ENCODE peak calls at places on chromosomes 7 and 10, in eight cellular contexts. One of them, this sample, is unnamed.

GRCh38 chr10:24515481-24515880 is 208.2 kb downstream of the ARHGAP21 start:
- DNase-seq in CD4-positive, alpha-beta memory T cell: no peak
- DNase-seq in GM23248: no peak
- DNase-seq in dorsolateral prefrontal cortex: no peak
- DNase-seq in gastrocnemius medialis: no peak
- DNase-seq in psoas muscle: no peak
- DNase-seq in tibial nerve: no peak
- DNase-seq in heart right ventricle: no peak
- DNase-seq in this sample: no peak

GRCh38 chr7:91240546-91240945 is 23.7 kb upstream of the FZD1 start:
- DNase-seq in dorsolateral prefrontal cortex: no peak
- DNase-seq in GM23248: peak
- DNase-seq in gastrocnemius medialis: no peak
- DNase-seq in tibial nerve: no peak
- DNase-seq in psoas muscle: no peak
- DNase-seq in heart right ventricle: no peak
- DNase-seq in CD4-positive, alpha-beta memory T cell: no peak
- DNase-seq in this sample: no peak

GRCh38 chr7:140439359-140439758 is 35.5 kb downstream of the RAB19 start:
- DNase-seq in tibial nerve: no peak
- DNase-seq in GM23248: no peak
- DNase-seq in heart right ventricle: no peak
- DNase-seq in psoas muscle: no peak
- DNase-seq in gastrocnemius medialis: no peak
- DNase-seq in CD4-positive, alpha-beta memory T cell: no peak
- DNase-seq in dorsolateral prefrontal cortex: no peak
- DNase-seq in this sample: no peak

GRCh38 chr7:130896898-130897514 is 163.0 kb upstream of the KLF14 start:
- DNase-seq in psoas muscle: peak
- DNase-seq in CD4-positive, alpha-beta memory T cell: peak
- DNase-seq in dorsolateral prefrontal cortex: peak
- DNase-seq in tibial nerve: no peak
- DNase-seq in heart right ventricle: peak
- DNase-seq in gastrocnemius medialis: peak
- DNase-seq in GM23248: peak
- DNase-seq in this sample: peak

GRCh38 chr10:80497187-80498038 is 40.3 kb upstream of the SH2D4B start:
- DNase-seq in heart right ventricle: peak
- DNase-seq in CD4-positive, alpha-beta memory T cell: no peak
- DNase-seq in psoas muscle: peak
- DNase-seq in dorsolateral prefrontal cortex: no peak
- DNase-seq in GM23248: peak
- DNase-seq in gastrocnemius medialis: peak
- DNase-seq in tibial nerve: no peak
- DNase-seq in this sample: no peak

GRCh38 chr10:72385724-72386123 is 31.0 kb upstream of the DNAJB12 start:
- DNase-seq in CD4-positive, alpha-beta memory T cell: no peak
- DNase-seq in gastrocnemius medialis: no peak
- DNase-seq in heart right ventricle: no peak
- DNase-seq in psoas muscle: no peak
- DNase-seq in GM23248: no peak
- DNase-seq in tibial nerve: no peak
- DNase-seq in dorsolateral prefrontal cortex: no peak
- DNase-seq in this sample: no peak

GRCh38 chr7:25834050-25834449 is 317.9 kb upstream of the NFE2L3 start:
- DNase-seq in dorsolateral prefrontal cortex: no peak
- DNase-seq in GM23248: no peak
- DNase-seq in psoas muscle: no peak
- DNase-seq in heart right ventricle: no peak
- DNase-seq in gastrocnemius medialis: no peak
- DNase-seq in tibial nerve: no peak
- DNase-seq in CD4-positive, alpha-beta memory T cell: no peak
- DNase-seq in this sample: no peak

GRCh38 chr7:10973942-10974716 is 457 bp downstream of the PHF14 start:
- DNase-seq in CD4-positive, alpha-beta memory T cell: no peak
- DNase-seq in heart right ventricle: no peak
- DNase-seq in dorsolateral prefrontal cortex: peak
- DNase-seq in tibial nerve: no peak
- DNase-seq in gastrocnemius medialis: peak
- DNase-seq in psoas muscle: peak
- DNase-seq in GM23248: peak
- DNase-seq in this sample: no peak

GRCh38 chr7:19114591-19114855 is 2.9 kb downstream of the TWIST1 start:
- DNase-seq in CD4-positive, alpha-beta memory T cell: no peak
- DNase-seq in tibial nerve: no peak
- DNase-seq in dorsolateral prefrontal cortex: no peak
- DNase-seq in heart right ventricle: no peak
- DNase-seq in gastrocnemius medialis: no peak
- DNase-seq in GM23248: peak
- DNase-seq in psoas muscle: no peak
- DNase-seq in this sample: no peak

GRCh38 chr10:79116801-79117723 is 48.3 kb downstream of the ZMIZ1 start:
- DNase-seq in heart right ventricle: peak
- DNase-seq in GM23248: peak
- DNase-seq in dorsolateral prefrontal cortex: no peak
- DNase-seq in tibial nerve: no peak
- DNase-seq in CD4-positive, alpha-beta memory T cell: no peak
- DNase-seq in psoas muscle: no peak
- DNase-seq in gastrocnemius medialis: peak
- DNase-seq in this sample: no peak

GRCh38 chr7:75986147-75986781 is 8.1 kb downstream of the TMEM120A start:
- DNase-seq in CD4-positive, alpha-beta memory T cell: no peak
- DNase-seq in dorsolateral prefrontal cortex: no peak
- DNase-seq in heart right ventricle: no peak
- DNase-seq in GM23248: no peak
- DNase-seq in tibial nerve: no peak
- DNase-seq in gastrocnemius medialis: peak
- DNase-seq in psoas muscle: peak
- DNase-seq in this sample: no peak

GRCh38 chr10:91907914-91908357 is 1.4 kb downstream of the FGFBP3 start:
- DNase-seq in tibial nerve: no peak
- DNase-seq in gastrocnemius medialis: no peak
- DNase-seq in heart right ventricle: no peak
- DNase-seq in GM23248: peak
- DNase-seq in psoas muscle: peak
- DNase-seq in dorsolateral prefrontal cortex: no peak
- DNase-seq in CD4-positive, alpha-beta memory T cell: no peak
- DNase-seq in this sample: no peak

GRCh38 chr10:130218181-130218641 is 82.0 kb downstream of the GLRX3 start:
- DNase-seq in CD4-positive, alpha-beta memory T cell: no peak
- DNase-seq in gastrocnemius medialis: no peak
- DNase-seq in dorsolateral prefrontal cortex: no peak
- DNase-seq in psoas muscle: no peak
- DNase-seq in GM23248: no peak
- DNase-seq in tibial nerve: no peak
- DNase-seq in heart right ventricle: no peak
- DNase-seq in this sample: no peak

GRCh38 chr10:63393050-63393449 is 72.7 kb downstream of the JMJD1C start:
- DNase-seq in gastrocnemius medialis: no peak
- DNase-seq in heart right ventricle: no peak
- DNase-seq in tibial nerve: no peak
- DNase-seq in GM23248: no peak
- DNase-seq in psoas muscle: no peak
- DNase-seq in CD4-positive, alpha-beta memory T cell: no peak
- DNase-seq in dorsolateral prefrontal cortex: no peak
- DNase-seq in this sample: no peak

GRCh38 chr7:34675749-34676374 is 17.8 kb downstream of the NPSR1 start:
- DNase-seq in CD4-positive, alpha-beta memory T cell: peak
- DNase-seq in heart right ventricle: no peak
- DNase-seq in GM23248: peak
- DNase-seq in psoas muscle: no peak
- DNase-seq in dorsolateral prefrontal cortex: peak
- DNase-seq in gastrocnemius medialis: no peak
- DNase-seq in tibial nerve: no peak
- DNase-seq in this sample: no peak

GRCh38 chr7:16991551-16991950 is 109.8 kb upstream of the AGR3 start:
- DNase-seq in tibial nerve: no peak
- DNase-seq in psoas muscle: no peak
- DNase-seq in GM23248: no peak
- DNase-seq in gastrocnemius medialis: no peak
- DNase-seq in heart right ventricle: no peak
- DNase-seq in dorsolateral prefrontal cortex: no peak
- DNase-seq in CD4-positive, alpha-beta memory T cell: no peak
- DNase-seq in this sample: no peak

GRCh38 chr7:17716816-17717215 is 223.5 kb downstream of the SNX13 start:
- DNase-seq in gastrocnemius medialis: no peak
- DNase-seq in psoas muscle: no peak
- DNase-seq in GM23248: no peak
- DNase-seq in dorsolateral prefrontal cortex: no peak
- DNase-seq in CD4-positive, alpha-beta memory T cell: no peak
- DNase-seq in heart right ventricle: no peak
- DNase-seq in tibial nerve: no peak
- DNase-seq in this sample: no peak

GRCh38 chr7:152148706-152149105 is 123.2 kb downstream of the GALNT11 start:
- DNase-seq in heart right ventricle: no peak
- DNase-seq in gastrocnemius medialis: no peak
- DNase-seq in psoas muscle: no peak
- DNase-seq in GM23248: no peak
- DNase-seq in CD4-positive, alpha-beta memory T cell: no peak
- DNase-seq in tibial nerve: no peak
- DNase-seq in dorsolateral prefrontal cortex: no peak
- DNase-seq in this sample: no peak

GRCh38 chr10:74662635-74663034 is 163.8 kb upstream of the KAT6B start:
- DNase-seq in tibial nerve: no peak
- DNase-seq in CD4-positive, alpha-beta memory T cell: no peak
- DNase-seq in heart right ventricle: no peak
- DNase-seq in GM23248: no peak
- DNase-seq in dorsolateral prefrontal cortex: no peak
- DNase-seq in psoas muscle: no peak
- DNase-seq in gastrocnemius medialis: no peak
- DNase-seq in this sample: no peak

GRCh38 chr10:96025566-96025965 is 17.8 kb upstream of the CCNJ start:
- DNase-seq in gastrocnemius medialis: no peak
- DNase-seq in CD4-positive, alpha-beta memory T cell: no peak
- DNase-seq in heart right ventricle: no peak
- DNase-seq in psoas muscle: no peak
- DNase-seq in dorsolateral prefrontal cortex: no peak
- DNase-seq in tibial nerve: no peak
- DNase-seq in GM23248: peak
- DNase-seq in this sample: no peak

GRCh38 chr10:60140681-60141632 is 234.6 kb upstream of the CCDC6 start:
- DNase-seq in gastrocnemius medialis: peak
- DNase-seq in GM23248: no peak
- DNase-seq in CD4-positive, alpha-beta memory T cell: no peak
- DNase-seq in dorsolateral prefrontal cortex: no peak
- DNase-seq in heart right ventricle: peak
- DNase-seq in psoas muscle: peak
- DNase-seq in tibial nerve: no peak
- DNase-seq in this sample: no peak

GRCh38 chr10:30459283-30459682 is 25.3 kb downstream of the MAP3K8 start:
- DNase-seq in heart right ventricle: no peak
- DNase-seq in psoas muscle: peak
- DNase-seq in tibial nerve: no peak
- DNase-seq in gastrocnemius medialis: no peak
- DNase-seq in GM23248: no peak
- DNase-seq in CD4-positive, alpha-beta memory T cell: no peak
- DNase-seq in dorsolateral prefrontal cortex: peak
- DNase-seq in this sample: peak

GRCh38 chr10:48343871-48344598 is 37.6 kb downstream of the MAPK8 start:
- DNase-seq in heart right ventricle: no peak
- DNase-seq in psoas muscle: no peak
- DNase-seq in gastrocnemius medialis: no peak
- DNase-seq in tibial nerve: no peak
- DNase-seq in dorsolateral prefrontal cortex: no peak
- DNase-seq in GM23248: peak
- DNase-seq in CD4-positive, alpha-beta memory T cell: no peak
- DNase-seq in this sample: no peak

DNA sequence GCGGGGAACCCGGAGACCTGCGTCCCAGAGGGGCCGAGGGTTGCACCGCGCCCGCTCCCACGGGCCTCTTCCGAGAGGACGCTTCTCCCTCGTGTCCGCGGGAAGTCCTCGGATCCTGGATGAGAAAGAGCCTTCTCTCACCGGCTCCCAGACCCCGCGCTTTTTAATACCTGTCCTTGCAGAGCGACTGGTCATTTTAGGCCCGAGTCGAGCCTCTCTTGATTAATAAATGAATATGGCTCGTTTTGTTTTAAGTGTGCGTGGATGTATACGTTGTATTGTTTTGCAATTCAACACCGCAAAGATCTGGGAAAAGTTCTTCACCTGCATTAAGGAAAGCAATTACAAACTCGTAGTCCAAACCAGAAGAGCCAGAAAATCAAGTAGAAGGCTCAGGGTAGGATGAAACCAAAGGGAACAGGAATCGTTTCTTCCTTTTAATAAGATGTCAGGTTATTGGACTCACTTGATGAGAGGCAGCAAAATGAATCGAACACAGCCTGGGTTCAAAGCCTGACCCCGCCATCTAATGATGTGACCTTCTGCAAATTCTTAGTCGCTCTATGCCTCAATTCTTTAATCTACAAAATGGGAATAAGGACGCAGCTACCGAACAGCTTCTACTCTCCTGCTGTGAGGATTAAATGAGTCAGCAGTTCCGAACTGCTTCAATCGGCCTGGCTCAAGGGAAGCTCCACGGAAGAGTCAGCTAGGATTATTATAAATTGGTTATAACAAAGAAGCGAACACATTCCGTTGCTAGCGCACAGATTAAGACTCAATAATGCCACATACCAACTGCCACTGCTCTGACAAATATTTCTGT is 277.8 kb upstream of the NEBL start:
- DNase-seq in gastrocnemius medialis: no peak
- DNase-seq in dorsolateral prefrontal cortex: no peak
- DNase-seq in heart right ventricle: no peak
- DNase-seq in GM23248: no peak
- DNase-seq in tibial nerve: no peak
- DNase-seq in psoas muscle: no peak
- DNase-seq in CD4-positive, alpha-beta memory T cell: no peak
- DNase-seq in this sample: peak
- H3K27ac ChIP-seq in gastrocnemius medialis: no peak
- H3K27ac ChIP-seq in dorsolateral prefrontal cortex: peak
- H3K27ac ChIP-seq in heart right ventricle: no peak
- H3K27ac ChIP-seq in GM23248: no peak
- H3K27ac ChIP-seq in tibial nerve: peak
- H3K27ac ChIP-seq in psoas muscle: no peak
- H3K27ac ChIP-seq in CD4-positive, alpha-beta memory T cell: no peak
- H3K27ac ChIP-seq in this sample: peak

GRCh38 chr10:124962421-124962820 is 20.5 kb downstream of the ZRANB1 start:
- DNase-seq in gastrocnemius medialis: no peak
- DNase-seq in GM23248: no peak
- DNase-seq in CD4-positive, alpha-beta memory T cell: no peak
- DNase-seq in heart right ventricle: no peak
- DNase-seq in dorsolateral prefrontal cortex: no peak
- DNase-seq in psoas muscle: no peak
- DNase-seq in tibial nerve: no peak
- DNase-seq in this sample: no peak
- H3K27ac ChIP-seq in gastrocnemius medialis: no peak
- H3K27ac ChIP-seq in GM23248: no peak
- H3K27ac ChIP-seq in CD4-positive, alpha-beta memory T cell: no peak
- H3K27ac ChIP-seq in heart right ventricle: no peak
- H3K27ac ChIP-seq in dorsolateral prefrontal cortex: no peak
- H3K27ac ChIP-seq in psoas muscle: peak
- H3K27ac ChIP-seq in tibial nerve: no peak
- H3K27ac ChIP-seq in this sample: no peak

GRCh38 chr7:102988631-102989030 is 75.8 kb downstream of the LRRC17 start:
- DNase-seq in CD4-positive, alpha-beta memory T cell: no peak
- DNase-seq in tibial nerve: no peak
- DNase-seq in heart right ventricle: no peak
- DNase-seq in psoas muscle: no peak
- DNase-seq in GM23248: no peak
- DNase-seq in dorsolateral prefrontal cortex: no peak
- DNase-seq in gastrocnemius medialis: no peak
- DNase-seq in this sample: no peak
- H3K27ac ChIP-seq in CD4-positive, alpha-beta memory T cell: no peak
- H3K27ac ChIP-seq in tibial nerve: no peak
- H3K27ac ChIP-seq in heart right ventricle: peak
- H3K27ac ChIP-seq in psoas muscle: no peak
- H3K27ac ChIP-seq in GM23248: no peak
- H3K27ac ChIP-seq in dorsolateral prefrontal cortex: peak
- H3K27ac ChIP-seq in gastrocnemius medialis: no peak
- H3K27ac ChIP-seq in this sample: no peak

GRCh38 chr7:47621985-47622561 is 40.2 kb upstream of the TNS3 start:
- DNase-seq in CD4-positive, alpha-beta memory T cell: no peak
- DNase-seq in tibial nerve: no peak
- DNase-seq in gastrocnemius medialis: no peak
- DNase-seq in heart right ventricle: no peak
- DNase-seq in dorsolateral prefrontal cortex: no peak
- DNase-seq in psoas muscle: no peak
- DNase-seq in GM23248: no peak
- DNase-seq in this sample: no peak
- H3K27ac ChIP-seq in CD4-positive, alpha-beta memory T cell: no peak
- H3K27ac ChIP-seq in tibial nerve: peak
- H3K27ac ChIP-seq in gastrocnemius medialis: no peak
- H3K27ac ChIP-seq in heart right ventricle: peak
- H3K27ac ChIP-seq in dorsolateral prefrontal cortex: peak
- H3K27ac ChIP-seq in psoas muscle: no peak
- H3K27ac ChIP-seq in GM23248: no peak
- H3K27ac ChIP-seq in this sample: no peak